ENCODE peak calls at places on chromosomes 13 and 19, in six cellular contexts. R is H9, X is mesendoderm, L is neuronal stem cell, N is IMR-90, P is trophoblast cell. G is an unnamed sample.

GRCh38 chr19:6916952-6917351 is 29.6 kb downstream of the ADGRE1 start:
- DNase-seq in N (no peak), P (no peak), L (no peak), R (no peak), X (no peak), G (no peak)

GRCh38 chr13:24225062-24225461 is 64.5 kb downstream of the SPATA13 start:
- DNase-seq in P (no peak), N (no peak), L (no peak), X (no peak), R (no peak), G (no peak)

GRCh38 chr13:96238861-96239260 is 149.0 kb downstream of the HS6ST3 start:
- DNase-seq in X (no peak), N (no peak), R (no peak), L (no peak), P (peak), G (no peak)

GRCh38 chr13:91744284-91744683 is 345.9 kb downstream of the GPC5 start:
- DNase-seq in P (no peak), X (no peak), N (no peak), R (no peak), L (no peak), G (no peak)

GRCh38 chr19:8592231-8593009 is 15.2 kb upstream of the MYO1F start:
- DNase-seq in R (peak), L (peak), X (peak), N (peak), P (peak), G (peak)

GRCh38 chr13:41244555-41244954 is 18.8 kb downstream of the MTRF1 start:
- DNase-seq in X (peak), R (no peak), P (peak), L (no peak), N (peak), G (no peak)

GRCh38 chr13:32894589-32895001 is 121.6 kb upstream of the KL start:
- DNase-seq in P (no peak), X (no peak), N (peak), R (no peak), L (no peak), G (peak)

GRCh38 chr19:16191216-16191908 is 6.2 kb downstream of the FAM32A start:
- DNase-seq in R (no peak), L (no peak), X (peak), N (no peak), P (no peak), G (no peak)

GRCh38 chr13:41465215-41465907 is 8.0 kb downstream of the RGCC start:
- DNase-seq in X (no peak), P (peak), R (no peak), N (peak), L (no peak), G (peak)

GRCh38 chr13:73870970-73871935 is 263.0 kb downstream of the KLF12 start:
- DNase-seq in L (no peak), R (peak), X (peak), N (peak), P (peak), G (peak)

GRCh38 chr19:2556221-2557092 is 80.5 kb downstream of the GADD45B start:
- DNase-seq in P (no peak), X (no peak), R (no peak), L (no peak), N (no peak), G (no peak)

GRCh38 chr13:93283255-93283654 is 56.6 kb downstream of the GPC6 start:
- DNase-seq in P (no peak), X (no peak), R (no peak), L (no peak), N (no peak), G (no peak)

GRCh38 chr13:93286047-93286446 is 59.4 kb downstream of the GPC6 start:
- DNase-seq in R (no peak), P (no peak), X (no peak), L (no peak), N (no peak), G (no peak)

GRCh38 chr13:93284056-93284455 is 57.4 kb downstream of the GPC6 start:
- DNase-seq in P (no peak), L (no peak), N (no peak), X (no peak), R (no peak), G (no peak)

GRCh38 chr13:93279982-93280381 is 53.4 kb downstream of the GPC6 start:
- DNase-seq in P (no peak), N (no peak), L (no peak), R (no peak), X (no peak), G (no peak)

DNA sequence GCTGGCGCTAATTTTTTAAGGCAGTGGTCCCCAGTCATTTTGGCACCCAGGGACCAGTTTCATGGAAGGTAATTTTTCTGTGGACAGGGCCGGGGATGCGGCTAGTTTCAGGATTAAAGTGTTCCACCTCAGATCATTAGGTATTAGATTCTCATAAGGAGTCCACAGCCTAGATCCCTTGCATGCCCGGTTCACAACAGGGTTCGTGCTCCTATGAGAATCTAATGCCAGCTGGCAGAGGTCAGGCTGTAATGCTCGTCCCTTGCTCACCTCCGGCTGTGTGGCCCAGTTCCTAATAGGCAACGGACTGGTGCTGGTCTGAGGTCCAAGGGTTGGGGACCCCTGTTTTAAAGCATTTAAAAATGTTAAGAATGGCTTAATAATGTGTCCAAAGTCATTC is 54.1 kb downstream of the GPC6 start:
- DNase-seq in L (no peak), P (no peak), N (no peak), R (no peak), X (no peak), G (no peak)
- H2BK120ac ChIP-seq in L (no peak), P (no peak), N (no peak), R (no peak), X (no peak), G (no peak)

DNA sequence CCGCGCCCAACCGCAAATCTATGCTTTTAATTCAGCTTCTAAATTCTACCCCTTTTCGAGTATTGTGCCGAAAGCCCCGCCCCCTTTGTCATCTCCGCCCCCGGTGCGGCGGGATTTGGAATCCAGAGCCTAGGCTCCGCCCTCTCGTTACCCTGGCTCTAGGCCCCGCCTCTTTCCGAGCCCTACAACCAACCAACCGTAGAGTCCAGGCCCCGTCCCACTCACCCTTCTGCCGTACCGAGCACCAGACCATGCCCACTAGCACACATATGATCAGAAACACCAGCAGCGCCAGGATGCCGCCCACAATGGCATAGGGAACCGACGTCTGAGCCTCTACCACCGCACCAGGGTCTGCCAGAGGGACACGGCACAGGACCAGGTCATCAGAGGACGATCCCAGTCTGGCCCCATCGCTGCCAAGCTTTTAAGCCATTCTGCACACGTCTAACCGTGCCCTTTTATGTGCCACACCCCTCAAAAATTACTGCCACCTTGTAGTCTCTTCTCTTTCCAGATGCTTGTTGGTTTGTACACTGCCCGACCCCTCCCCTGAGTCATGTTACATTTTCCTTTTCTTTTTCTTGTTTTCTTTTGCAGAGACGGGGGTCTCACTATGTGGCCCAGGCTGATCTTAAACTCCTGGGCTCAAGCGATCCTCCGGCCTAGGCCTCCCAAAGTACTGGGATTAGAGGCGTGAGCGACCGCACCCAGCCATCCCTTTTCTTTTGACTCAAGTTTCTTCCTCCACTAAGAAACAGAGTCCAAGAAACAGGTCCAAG is 4.7 kb upstream of the ZNF428 start:
- DNase-seq in N (no peak), R (peak), P (peak), X (peak), L (no peak), G (no peak)
- H3K4me2 ChIP-seq in N (no peak), R (no peak), P (no peak), X (no peak), L (no peak), G (no peak)

GRCh38 chr19:33362508-33363228 is 10.8 kb upstream of the CEBPG start:
- DNase-seq in P (no peak), N (no peak), R (no peak), L (no peak), X (no peak), G (no peak)

GRCh38 chr19:33366917-33367316 is 6.6 kb upstream of the CEBPG start:
- DNase-seq in N (no peak), P (no peak), X (no peak), L (no peak), R (no peak), G (no peak)

GRCh38 chr19:33368074-33368864 is 5.2 kb upstream of the CEBPG start:
- DNase-seq in P (peak), X (no peak), R (no peak), N (peak), L (no peak), G (peak)

GRCh38 chr19:33366127-33366526 is 7.4 kb upstream of the CEBPG start:
- DNase-seq in R (no peak), N (no peak), X (no peak), L (no peak), P (no peak), G (no peak)

GRCh38 chr19:33365676-33366075 is 7.8 kb upstream of the CEBPG start:
- DNase-seq in L (no peak), R (no peak), P (no peak), N (no peak), X (no peak), G (no peak)
- H3K23ac ChIP-seq in L (no peak), R (no peak), P (no peak), N (no peak), X (no peak), G (no peak)

GRCh38 chr19:54189668-54190502 is 505 bp upstream of the MBOAT7 start:
- DNase-seq in R (peak), L (peak), N (peak), P (peak), X (peak), G (peak)
- H2BK120ac ChIP-seq in R (no peak), L (peak), N (peak), P (peak), X (no peak), G (peak)

DNA sequence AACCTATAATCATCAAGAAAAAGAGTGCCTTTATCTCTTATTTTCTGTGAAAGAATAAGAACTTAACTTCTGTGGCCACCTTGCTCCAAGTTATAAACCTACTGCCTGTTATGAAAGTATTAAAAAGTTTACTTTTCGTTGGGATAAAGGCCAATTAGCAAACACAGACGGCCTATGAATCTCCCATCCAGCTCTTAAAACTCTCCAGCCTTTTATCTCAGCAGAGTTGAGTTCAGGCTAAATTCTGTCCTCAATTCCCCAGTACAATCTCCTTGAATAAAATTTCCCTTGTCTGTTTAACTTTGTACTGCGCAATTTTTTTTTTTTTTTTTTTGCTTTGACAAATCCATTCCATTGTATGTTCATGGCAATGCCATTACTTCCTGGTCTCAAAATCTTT is 1058.4 kb downstream of the SLITRK5 start:
- DNase-seq in P (no peak), R (no peak), X (no peak), N (no peak), L (no peak), G (no peak)
- H3K4me2 ChIP-seq in P (no peak), R (no peak), X (no peak), N (no peak), L (no peak), G (no peak)

DNA sequence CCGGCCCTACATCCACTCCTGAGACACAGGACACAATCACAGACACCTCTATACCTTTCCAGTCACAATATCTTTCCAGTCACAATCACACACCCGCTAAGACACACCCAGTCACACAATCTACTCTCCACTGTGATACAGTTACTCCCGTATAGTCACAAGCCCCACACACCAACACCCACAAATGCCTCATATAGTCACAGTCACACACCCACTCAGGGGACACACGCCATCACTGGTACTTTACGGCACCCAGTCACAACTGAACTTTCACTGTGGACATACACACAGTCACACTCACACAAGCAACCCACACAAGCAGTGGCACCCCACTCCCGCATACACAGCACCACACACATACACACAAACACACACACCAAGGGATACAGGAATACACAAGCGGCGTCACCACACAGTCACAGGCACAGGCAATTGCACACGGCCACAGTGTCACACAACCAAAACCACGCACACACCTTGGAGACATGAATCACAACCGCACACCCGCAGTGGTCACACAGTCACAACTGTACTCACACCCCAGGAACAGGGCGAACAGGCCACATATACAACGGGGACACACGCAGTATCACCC is 575 bp downstream of the ZNF565 start:
- DNase-seq in N (peak), P (no peak), X (no peak), R (no peak), L (peak), G (no peak)
- H3K23ac ChIP-seq in N (peak), P (peak), X (no peak), R (no peak), L (peak), G (no peak)

DNA sequence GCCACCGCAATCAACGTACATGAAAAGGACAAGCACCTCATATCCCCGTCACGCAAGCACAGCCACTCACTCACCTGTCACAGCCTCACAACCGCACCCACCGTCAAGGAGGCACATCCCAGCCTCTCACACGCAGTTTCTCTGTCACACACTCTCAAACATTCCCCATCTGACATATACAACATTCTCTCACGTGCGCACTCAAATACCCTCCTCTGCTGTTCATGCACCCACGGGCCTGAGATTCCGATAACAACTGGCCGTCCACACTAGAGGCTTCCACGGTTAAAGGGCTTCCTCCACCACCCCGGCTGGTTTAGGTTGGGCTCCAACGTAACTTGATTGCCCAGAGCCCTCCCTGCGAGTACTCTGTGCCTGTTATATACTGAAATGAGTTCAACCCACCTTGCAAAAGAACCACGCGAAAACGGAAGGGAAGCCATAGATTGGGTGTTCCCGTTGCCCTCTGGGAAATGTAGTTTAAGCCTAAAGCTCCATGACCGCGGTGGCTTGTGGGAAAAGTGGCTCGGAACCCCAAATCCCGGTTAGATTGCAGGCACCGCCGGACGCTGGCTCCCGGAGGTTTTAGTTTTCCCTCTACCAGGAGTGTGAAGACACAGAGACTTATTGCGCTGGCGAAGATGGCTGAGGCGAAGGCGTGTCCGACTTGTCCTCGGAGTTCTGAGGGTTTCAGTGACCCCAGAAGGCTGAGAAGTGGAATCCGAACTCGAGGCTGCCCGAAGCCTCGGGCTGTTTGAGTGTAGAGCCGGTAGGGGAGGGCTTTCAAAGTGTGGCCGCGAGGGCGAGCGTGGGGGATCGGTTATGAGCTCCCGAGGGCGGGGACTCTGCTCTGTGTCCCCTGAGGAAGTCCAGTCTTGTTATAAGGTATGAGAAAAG is at the start of gene ZNF573:
- DNase-seq in P (peak), X (peak), R (peak), N (peak), L (peak), G (peak)
- H2BK120ac ChIP-seq in P (peak), X (no peak), R (no peak), N (peak), L (no peak), G (peak)

GRCh38 chr13:27449081-27449603 is 1.2 kb downstream of the MTIF3 start:
- DNase-seq in N (no peak), P (no peak), X (no peak), R (no peak), L (no peak), G (no peak)

GRCh38 chr13:27450921-27451461 is 627 bp upstream of the MTIF3 start:
- DNase-seq in L (peak), R (no peak), N (peak), P (peak), X (peak), G (peak)

GRCh38 chr13:27449936-27450828 is at the start of gene MTIF3:
- DNase-seq in R (peak), P (peak), L (peak), N (peak), X (peak), G (peak)

GRCh38 chr13:27448308-27448707 is 2.1 kb downstream of the MTIF3 start:
- DNase-seq in R (no peak), L (no peak), P (no peak), X (no peak), N (no peak), G (no peak)

GRCh38 chr13:27446986-27447583 is 3.3 kb downstream of the MTIF3 start:
- DNase-seq in X (no peak), N (no peak), P (no peak), L (no peak), R (no peak), G (no peak)
- H3K4me2 ChIP-seq in X (no peak), N (no peak), P (no peak), L (no peak), R (no peak), G (no peak)

DNA sequence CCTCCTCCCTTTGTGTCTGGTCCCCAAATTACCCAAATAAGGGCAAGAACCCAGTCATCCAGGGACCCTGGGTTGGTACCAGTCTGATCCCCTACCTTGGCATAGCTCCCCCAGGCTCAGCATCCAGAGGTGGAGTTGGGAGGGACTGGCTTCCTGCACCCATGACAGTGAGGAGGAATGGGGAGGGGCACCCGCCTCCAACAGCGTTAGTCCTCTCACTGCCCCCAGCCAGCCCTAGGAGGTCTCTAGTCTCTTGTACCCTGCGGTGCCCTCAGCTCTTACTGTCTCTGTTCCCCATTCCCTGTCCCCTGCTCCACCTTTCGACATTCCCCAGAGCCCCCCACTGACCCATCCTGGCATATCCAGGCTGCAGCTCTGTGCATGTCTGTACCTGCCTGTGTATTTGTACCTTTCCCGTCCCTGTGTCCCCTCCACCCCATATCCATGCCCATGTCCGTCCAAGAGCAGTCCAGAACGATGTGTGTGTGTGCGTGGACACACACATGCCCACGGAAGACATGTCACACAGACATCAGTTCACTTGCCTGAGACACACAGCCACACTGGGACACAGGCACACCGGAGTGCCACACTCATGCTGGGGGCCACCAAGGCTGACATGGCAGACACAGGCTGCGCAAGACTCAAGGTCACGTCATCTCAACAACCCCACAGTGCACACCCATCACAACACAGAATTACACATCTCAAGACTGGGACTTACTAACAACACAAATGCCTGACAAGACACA is 17.8 kb downstream of the ERFL start:
- DNase-seq in N (no peak), L (no peak), P (no peak), X (no peak), R (no peak), G (no peak)
- H3K23ac ChIP-seq in N (no peak), L (no peak), P (no peak), X (no peak), R (no peak), G (no peak)

GRCh38 chr19:50376166-50377050 is at the start of gene NR1H2:
- DNase-seq in L (peak), X (peak), N (peak), R (peak), P (peak), G (peak)
- H2BK120ac ChIP-seq in L (no peak), X (no peak), N (no peak), R (peak), P (peak), G (peak)